ENCODE peak calls at places on chromosomes 2 and 18, in eight cellular contexts. I is stomach, H is right atrium auricular region, O is cardiac muscle cell, Q is choroid plexus epithelial cell, W is HTR-8/SVneo, P is activated gamma-delta T cell treated with Interleukin-2 at 50 U/mL for 16 hours, V is cardiac fibroblast. K is an unnamed sample.

GRCh38 chr18:13136689-13137040 is 81.9 kb upstream of the LDLRAD4 start:
- DNase-seq in I (no peak), H (no peak), O (peak; percentile 34), Q (no peak), W (no peak), P (no peak), V (no peak), K (peak; percentile 24)

GRCh38 chr2:127508025-127508620 is 18.2 kb downstream of the IWS1 start:
- DNase-seq in I (no peak), H (no peak), O (no peak), Q (peak; percentile 43), W (no peak), P (no peak), V (peak; percentile 74), K (no peak)

GRCh38 chr18:50805732-50806131 is 14.1 kb downstream of the MRO start:
- DNase-seq in I (no peak), H (no peak), O (no peak), Q (peak; percentile 16), W (no peak), P (no peak), V (peak; percentile 31), K (no peak)

GRCh38 chr18:60686142-60686541 is 313.6 kb upstream of the MC4R start:
- DNase-seq in I (no peak), H (no peak), O (peak; percentile 27), Q (peak; percentile 9), W (no peak), P (no peak), V (no peak), K (no peak)

GRCh38 chr2:220786216-220786615 is 785.9 kb downstream of the EPHA4 start:
- DNase-seq in I (no peak), H (no peak), O (no peak), Q (no peak), W (no peak), P (no peak), V (no peak), K (no peak)

GRCh38 chr2:202883987-202884675 is 12.6 kb upstream of the ICA1L start:
- DNase-seq in I (no peak), H (no peak), O (no peak), Q (peak; percentile 45), W (no peak), P (no peak), V (peak; percentile 68), K (no peak)

GRCh38 chr18:41324020-41324791 is 630.8 kb upstream of the PIK3C3 start:
- DNase-seq in I (no peak), H (no peak), O (no peak), Q (no peak), W (no peak), P (no peak), V (peak; percentile 34), K (no peak)

GRCh38 chr18:59957957-59958356 is 58.2 kb downstream of the PMAIP1 start:
- DNase-seq in I (peak; percentile 71), H (no peak), O (peak; percentile 96), Q (peak; percentile 77), W (peak; percentile 37), P (no peak), V (peak; percentile 66), K (peak; percentile 46)

GRCh38 chr2:177247693-177248262 is 16.7 kb downstream of the NFE2L2 start:
- DNase-seq in I (no peak), H (no peak), O (no peak), Q (no peak), W (no peak), P (no peak), V (no peak), K (no peak)

K was measured in heart left ventricle.